ENCODE peak calls at places on chromosomes 1 and 21, in four cellular contexts. One of them, this sample, is unnamed.

GRCh38 chr1:58201492-58202106 is 344.9 kb downstream of the OMA1 start:
- DNase-seq in AG09309: no peak
- DNase-seq in choroid plexus epithelial cell: no peak
- DNase-seq in NB4: no peak
- DNase-seq in this sample: no peak

GRCh38 chr1:218711021-218711420 is 365.9 kb downstream of the TGFB2 start:
- DNase-seq in AG09309: no peak
- DNase-seq in choroid plexus epithelial cell: peak
- DNase-seq in NB4: no peak
- DNase-seq in this sample: no peak

GRCh38 chr1:2384130-2384860 is 7.1 kb downstream of the MORN1 start:
- DNase-seq in AG09309: no peak
- DNase-seq in choroid plexus epithelial cell: no peak
- DNase-seq in NB4: no peak
- DNase-seq in this sample: no peak

GRCh38 chr1:211378844-211379243 is 52.2 kb downstream of the TRAF5 start:
- DNase-seq in AG09309: peak
- DNase-seq in choroid plexus epithelial cell: peak
- DNase-seq in NB4: peak
- DNase-seq in this sample: no peak

GRCh38 chr1:8516793-8517556 is 199.1 kb downstream of the SLC45A1 start:
- DNase-seq in AG09309: no peak
- DNase-seq in choroid plexus epithelial cell: peak
- DNase-seq in NB4: peak
- DNase-seq in this sample: no peak

GRCh38 chr1:186927884-186928283 is 99.1 kb downstream of the PLA2G4A start:
- DNase-seq in AG09309: no peak
- DNase-seq in choroid plexus epithelial cell: no peak
- DNase-seq in NB4: no peak
- DNase-seq in this sample: no peak

GRCh38 chr1:71088645-71089287 is 7.9 kb upstream of the ZRANB2 start:
- DNase-seq in AG09309: no peak
- DNase-seq in choroid plexus epithelial cell: no peak
- DNase-seq in NB4: no peak
- DNase-seq in this sample: no peak

GRCh38 chr1:236850077-236850476 is 55.0 kb downstream of the MTR start:
- DNase-seq in AG09309: no peak
- DNase-seq in choroid plexus epithelial cell: no peak
- DNase-seq in NB4: no peak
- DNase-seq in this sample: no peak

GRCh38 chr1:180912211-180912800 is 391 bp upstream of the KIAA1614 start:
- DNase-seq in AG09309: no peak
- DNase-seq in choroid plexus epithelial cell: peak
- DNase-seq in NB4: no peak
- DNase-seq in this sample: no peak

GRCh38 chr21:34073749-34074282 is 438 bp downstream of the MRPS6 start:
- DNase-seq in AG09309: no peak
- DNase-seq in choroid plexus epithelial cell: no peak
- DNase-seq in NB4: peak
- DNase-seq in this sample: no peak

DNA sequence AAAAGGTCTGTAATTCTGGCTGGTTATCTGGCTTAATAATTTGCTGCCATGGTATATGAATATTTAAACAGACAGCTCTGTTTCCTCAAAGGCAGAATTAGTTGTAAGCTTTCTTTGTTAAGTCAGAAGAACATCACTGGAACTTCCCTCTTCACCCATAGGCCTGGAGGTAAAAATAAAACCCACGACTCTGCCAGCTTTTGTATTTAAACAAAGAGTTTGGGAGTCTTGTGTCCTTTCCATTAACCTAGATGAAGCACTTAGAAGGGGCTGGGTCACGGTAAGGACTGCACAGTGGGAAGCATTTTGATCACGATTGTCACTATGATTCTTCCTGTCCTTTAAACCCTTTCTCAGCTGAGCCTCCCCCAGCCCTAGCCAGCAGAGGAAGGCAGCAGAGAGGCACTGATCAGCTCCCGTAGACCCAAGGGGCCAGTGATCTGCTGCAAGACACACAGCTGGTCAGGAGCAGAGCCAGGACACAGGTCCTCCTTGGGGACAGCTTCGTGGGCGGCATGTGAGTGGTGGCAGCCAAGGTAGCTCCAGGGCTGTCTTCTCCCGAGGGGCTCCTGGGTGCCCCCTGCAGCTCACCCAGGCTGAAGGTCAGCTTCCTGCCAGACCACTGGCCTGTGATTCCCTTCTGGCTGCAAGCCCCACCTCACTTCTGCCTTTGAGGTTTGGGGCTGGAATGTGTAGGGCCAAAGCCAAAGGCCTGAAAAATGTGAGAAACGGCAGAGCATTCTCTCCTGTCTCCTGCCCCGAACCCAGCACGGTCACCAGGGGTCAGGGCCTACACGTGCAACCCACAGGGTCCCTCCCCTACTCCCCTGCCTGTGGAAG is 4.0 kb upstream of the LAPTM5 start:
- DNase-seq in AG09309: no peak
- DNase-seq in choroid plexus epithelial cell: peak
- DNase-seq in NB4: peak
- DNase-seq in this sample: no peak
- TF ChIP-seq CTCF in AG09309: no peak
- TF ChIP-seq CTCF in choroid plexus epithelial cell: no peak
- TF ChIP-seq CTCF in NB4: no peak
- TF ChIP-seq CTCF in this sample: no peak

GRCh38 chr21:46356005-46356338 is 32.0 kb downstream of the PCNT start:
- DNase-seq in AG09309: no peak
- DNase-seq in choroid plexus epithelial cell: no peak
- DNase-seq in NB4: no peak
- DNase-seq in this sample: no peak
- TF ChIP-seq CTCF in AG09309: no peak
- TF ChIP-seq CTCF in choroid plexus epithelial cell: no peak
- TF ChIP-seq CTCF in NB4: no peak
- TF ChIP-seq CTCF in this sample: no peak

GRCh38 chr1:119674835-119675289 is 26.8 kb upstream of the ZNF697 start:
- DNase-seq in AG09309: peak
- DNase-seq in choroid plexus epithelial cell: peak
- DNase-seq in NB4: peak
- DNase-seq in this sample: peak
- TF ChIP-seq CTCF in AG09309: peak
- TF ChIP-seq CTCF in choroid plexus epithelial cell: peak
- TF ChIP-seq CTCF in NB4: peak
- TF ChIP-seq CTCF in this sample: peak

DNA sequence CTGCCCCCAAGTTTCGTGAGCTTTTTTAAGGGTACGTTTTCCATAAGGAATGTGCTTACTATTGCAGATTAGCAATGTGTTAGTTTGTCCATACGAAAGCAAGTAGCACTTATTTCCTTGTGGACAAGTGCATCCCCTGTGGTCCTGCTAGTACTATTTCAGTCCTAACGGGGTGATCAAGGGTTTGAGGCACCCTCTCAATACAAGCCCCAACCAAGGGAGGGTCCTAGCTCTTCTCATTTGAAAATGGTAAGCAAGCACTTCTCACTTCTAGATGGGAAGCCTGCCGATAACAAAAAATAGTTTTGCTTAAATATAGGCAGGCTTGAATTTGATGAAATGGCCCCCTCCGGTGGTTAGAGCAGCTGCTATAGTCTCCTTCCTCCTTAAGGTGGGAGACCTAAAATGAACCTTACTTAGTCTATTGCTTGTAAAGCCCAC is 64.0 kb upstream of the HMCN1 start:
- DNase-seq in AG09309: no peak
- DNase-seq in choroid plexus epithelial cell: peak
- DNase-seq in NB4: peak
- DNase-seq in this sample: no peak
- TF ChIP-seq CTCF in AG09309: peak
- TF ChIP-seq CTCF in choroid plexus epithelial cell: peak
- TF ChIP-seq CTCF in NB4: peak
- TF ChIP-seq CTCF in this sample: peak

DNA sequence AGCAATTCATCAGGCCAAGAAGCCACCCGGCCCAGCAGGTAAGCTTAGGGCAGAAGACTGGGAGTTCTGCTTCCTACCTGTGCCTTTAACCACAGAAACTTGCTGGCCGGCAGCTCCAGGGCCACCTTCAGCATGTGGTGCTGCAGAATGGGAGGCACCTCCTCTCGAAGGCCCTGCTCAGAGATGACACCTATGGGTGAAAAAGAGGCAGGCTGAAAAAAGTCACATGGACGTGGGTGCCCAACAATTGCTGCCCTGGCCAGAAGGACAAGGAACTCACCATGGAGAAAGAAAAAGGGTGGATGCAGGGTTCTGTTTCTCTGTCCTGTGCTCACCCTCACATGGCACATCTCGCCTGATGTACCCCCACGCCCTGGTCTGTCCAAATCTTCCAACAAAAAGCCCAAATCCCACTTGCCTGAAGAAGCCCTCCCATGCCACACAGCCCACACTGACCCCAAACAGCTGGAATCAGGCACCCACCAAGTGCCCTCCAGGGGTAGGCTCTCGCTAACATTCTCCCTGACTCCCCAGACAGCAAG is 33.0 kb downstream of the URB1 start:
- DNase-seq in AG09309: no peak
- DNase-seq in choroid plexus epithelial cell: peak
- DNase-seq in NB4: peak
- DNase-seq in this sample: no peak
- TF ChIP-seq CTCF in AG09309: peak
- TF ChIP-seq CTCF in choroid plexus epithelial cell: peak
- TF ChIP-seq CTCF in NB4: peak
- TF ChIP-seq CTCF in this sample: no peak

DNA sequence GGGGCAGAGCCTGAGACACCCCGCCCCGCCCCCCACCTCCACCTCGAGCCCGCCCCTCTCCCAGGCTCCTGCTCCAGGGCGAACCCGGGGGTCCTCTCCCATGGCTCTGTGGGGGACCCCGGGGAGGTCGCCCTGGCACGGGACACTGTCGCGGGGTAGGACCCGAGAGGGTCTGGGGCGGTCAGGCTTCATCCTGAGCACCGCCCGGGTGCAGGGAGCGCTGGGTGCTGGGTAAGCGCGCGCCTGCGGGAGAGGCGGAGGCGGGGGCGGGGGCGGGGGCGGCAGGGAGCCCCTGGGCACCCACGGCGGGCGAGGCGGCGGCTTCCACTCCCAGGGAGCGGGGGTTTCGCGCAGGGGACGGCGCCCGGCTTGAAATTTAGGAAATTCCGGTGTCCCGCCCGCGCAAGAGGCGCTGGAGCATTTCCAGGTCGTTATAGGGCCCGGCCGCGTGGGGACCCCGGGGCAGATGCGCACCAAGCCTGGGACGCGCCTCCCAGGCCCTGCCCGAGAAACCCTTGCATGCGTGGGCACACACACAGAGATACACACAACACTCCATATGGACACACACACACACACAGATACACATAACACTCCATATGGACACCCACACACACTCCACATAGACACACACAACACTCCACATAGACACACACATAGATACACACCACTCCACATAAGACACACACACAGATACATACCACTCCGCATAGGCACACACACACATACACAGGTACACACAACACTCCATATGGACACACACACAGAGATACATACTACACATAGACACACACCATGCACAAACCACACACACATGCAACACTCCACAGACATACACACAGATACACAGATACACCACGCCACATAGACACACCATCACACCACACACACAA is 48.7 kb upstream of the SLC19A1 start:
- DNase-seq in AG09309: no peak
- DNase-seq in choroid plexus epithelial cell: no peak
- DNase-seq in NB4: peak
- DNase-seq in this sample: no peak
- TF ChIP-seq CTCF in AG09309: no peak
- TF ChIP-seq CTCF in choroid plexus epithelial cell: no peak
- TF ChIP-seq CTCF in NB4: no peak
- TF ChIP-seq CTCF in this sample: no peak

DNA sequence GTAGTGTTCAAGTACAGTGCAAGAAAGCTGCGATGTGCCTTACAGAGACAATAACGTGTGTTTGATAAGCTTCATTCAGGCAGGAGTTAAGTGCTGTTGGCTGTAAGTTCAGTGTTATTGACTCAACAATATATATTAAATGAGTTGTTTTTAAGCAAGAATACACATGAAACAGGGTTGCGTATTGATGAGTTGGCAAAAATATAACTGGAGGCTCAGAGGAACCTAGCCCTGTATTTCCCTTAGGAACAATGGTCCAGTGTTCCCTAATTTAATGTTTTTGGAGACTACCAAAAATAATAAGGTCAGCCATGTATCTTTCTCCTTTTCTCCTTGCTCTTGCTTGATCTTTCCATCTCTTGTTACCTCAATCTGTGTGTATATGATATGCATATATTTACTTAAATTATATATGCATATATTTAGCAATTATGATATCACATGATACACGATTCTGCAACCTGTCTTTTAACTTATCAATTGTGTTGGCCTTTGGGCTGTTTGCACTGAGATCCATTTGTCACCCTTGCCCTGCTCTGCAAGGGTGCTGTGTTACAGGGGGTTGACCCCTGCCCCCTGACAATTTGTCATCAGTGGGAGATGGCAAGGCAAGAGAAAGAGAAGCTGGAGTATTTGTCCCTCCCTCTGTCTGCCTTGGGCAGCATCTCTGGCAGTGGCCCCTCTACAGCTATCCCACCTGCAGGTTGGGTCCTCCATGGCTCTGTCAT is 109.7 kb downstream of the FGGY start:
- DNase-seq in AG09309: no peak
- DNase-seq in choroid plexus epithelial cell: no peak
- DNase-seq in NB4: no peak
- DNase-seq in this sample: no peak
- TF ChIP-seq CTCF in AG09309: no peak
- TF ChIP-seq CTCF in choroid plexus epithelial cell: no peak
- TF ChIP-seq CTCF in NB4: no peak
- TF ChIP-seq CTCF in this sample: no peak

GRCh38 chr1:25758466-25759070 is 41.4 kb upstream of the SELENON start:
- DNase-seq in AG09309: no peak
- DNase-seq in choroid plexus epithelial cell: no peak
- DNase-seq in NB4: no peak
- DNase-seq in this sample: no peak
- TF ChIP-seq CTCF in AG09309: no peak
- TF ChIP-seq CTCF in choroid plexus epithelial cell: no peak
- TF ChIP-seq CTCF in NB4: no peak
- TF ChIP-seq CTCF in this sample: no peak

GRCh38 chr1:30523055-30524020 is 200.0 kb downstream of the MATN1 start:
- DNase-seq in AG09309: peak
- DNase-seq in choroid plexus epithelial cell: peak
- DNase-seq in NB4: no peak
- DNase-seq in this sample: no peak
- TF ChIP-seq CTCF in AG09309: no peak
- TF ChIP-seq CTCF in choroid plexus epithelial cell: no peak
- TF ChIP-seq CTCF in NB4: no peak
- TF ChIP-seq CTCF in this sample: no peak

This sample was measured in AG09319.